ENCODE peak calls at places on chromosomes 5 and 9, in five cellular contexts. U, L, M, N and Z are unnamed samples.

GRCh38 chr9:122797316-122798033 is 2.4 kb upstream of the OR1K1 start:
- DNase-seq in U (no peak), N (no peak), L (no peak), M (no peak), Z (no peak)

GRCh38 chr9:95947118-95947517 is 71.6 kb downstream of the ERCC6L2 start:
- DNase-seq in U (no peak), N (peak), M (no peak), L (no peak), Z (no peak)

GRCh38 chr5:178334856-178335255 is 102.3 kb upstream of the PHYKPL start:
- DNase-seq in M (no peak), U (no peak), N (no peak), L (peak), Z (no peak)

GRCh38 chr9:72952914-72953313 is at the start of gene ALDH1A1:
- DNase-seq in M (no peak), N (peak), L (no peak), U (no peak), Z (no peak)

GRCh38 chr5:10703676-10704075 is 57.4 kb downstream of the DAP start:
- DNase-seq in M (no peak), N (peak), U (no peak), L (no peak), Z (no peak)

GRCh38 chr5:79074641-79075040 is 5.1 kb downstream of the BHMT2 start:
- DNase-seq in L (no peak), N (no peak), M (no peak), U (no peak), Z (no peak)

GRCh38 chr5:96149546-96149945 is 187.9 kb upstream of the ELL2 start:
- DNase-seq in N (no peak), L (no peak), U (peak), M (no peak), Z (no peak)

GRCh38 chr5:128534729-128535128 is 3.3 kb downstream of the FBN2 start:
- DNase-seq in N (peak), U (peak), M (no peak), L (no peak), Z (no peak)

GRCh38 chr9:95864852-95865580 is 10.5 kb upstream of the ERCC6L2 start:
- DNase-seq in N (no peak), U (no peak), L (no peak), M (no peak), Z (no peak)